ENCODE peak calls at places on chromosomes 12 and 14, in six cellular contexts. One of them, this sample, is unnamed.

GRCh38 chr12:3218150-3218845 is 141.1 kb downstream of the TSPAN9 start:
- DNase-seq in IMR-90: peak
- DNase-seq in K562: no peak
- DNase-seq in HepG2: no peak
- DNase-seq in GM12878: no peak
- DNase-seq in A549: no peak
- DNase-seq in this sample: peak

GRCh38 chr12:13002301-13003097 is 2.4 kb upstream of the HEBP1 start:
- DNase-seq in K562: no peak
- DNase-seq in GM12878: no peak
- DNase-seq in A549: no peak
- DNase-seq in IMR-90: peak
- DNase-seq in HepG2: no peak
- DNase-seq in this sample: no peak

GRCh38 chr12:46174061-46174662 is 94.7 kb downstream of the SLC38A1 start:
- DNase-seq in K562: no peak
- DNase-seq in A549: no peak
- DNase-seq in GM12878: peak
- DNase-seq in HepG2: no peak
- DNase-seq in IMR-90: no peak
- DNase-seq in this sample: no peak

GRCh38 chr14:93274055-93274806 is 58.6 kb downstream of the BTBD7 start:
- DNase-seq in GM12878: no peak
- DNase-seq in A549: no peak
- DNase-seq in HepG2: no peak
- DNase-seq in IMR-90: no peak
- DNase-seq in K562: no peak
- DNase-seq in this sample: no peak

GRCh38 chr12:115451785-115452736 is 768.1 kb upstream of the TBX3 start:
- DNase-seq in K562: peak
- DNase-seq in IMR-90: peak
- DNase-seq in GM12878: no peak
- DNase-seq in A549: no peak
- DNase-seq in HepG2: peak
- DNase-seq in this sample: peak

GRCh38 chr14:73452341-73453191 is 5.8 kb downstream of the NUMB start:
- DNase-seq in HepG2: no peak
- DNase-seq in IMR-90: peak
- DNase-seq in GM12878: no peak
- DNase-seq in A549: peak
- DNase-seq in K562: no peak
- DNase-seq in this sample: no peak

GRCh38 chr14:98957211-98958047 is 314.6 kb downstream of the BCL11B start:
- DNase-seq in IMR-90: no peak
- DNase-seq in GM12878: no peak
- DNase-seq in A549: peak
- DNase-seq in HepG2: no peak
- DNase-seq in K562: no peak
- DNase-seq in this sample: no peak

GRCh38 chr12:700061-700460 is 36.8 kb upstream of the NINJ2 start:
- DNase-seq in K562: no peak
- DNase-seq in IMR-90: no peak
- DNase-seq in HepG2: peak
- DNase-seq in GM12878: no peak
- DNase-seq in A549: no peak
- DNase-seq in this sample: no peak

GRCh38 chr12:66087365-66087943 is 43.1 kb downstream of the LLPH start:
- DNase-seq in A549: peak
- DNase-seq in GM12878: no peak
- DNase-seq in K562: peak
- DNase-seq in HepG2: peak
- DNase-seq in IMR-90: peak
- DNase-seq in this sample: peak

GRCh38 chr14:24430143-24430681 is 458 bp downstream of the KHNYN start:
- DNase-seq in IMR-90: peak
- DNase-seq in HepG2: peak
- DNase-seq in GM12878: no peak
- DNase-seq in A549: peak
- DNase-seq in K562: peak
- DNase-seq in this sample: peak

GRCh38 chr14:104293851-104294627 is 155.7 kb downstream of the KIF26A start:
- DNase-seq in IMR-90: no peak
- DNase-seq in HepG2: no peak
- DNase-seq in GM12878: no peak
- DNase-seq in A549: peak
- DNase-seq in K562: no peak
- DNase-seq in this sample: no peak

GRCh38 chr12:103731539-103731938 is 109.5 kb downstream of the NT5DC3 start:
- DNase-seq in GM12878: no peak
- DNase-seq in HepG2: no peak
- DNase-seq in IMR-90: no peak
- DNase-seq in A549: no peak
- DNase-seq in K562: no peak
- DNase-seq in this sample: no peak

GRCh38 chr14:65382586-65382985 is 29.9 kb upstream of the FUT8 start:
- DNase-seq in IMR-90: no peak
- DNase-seq in K562: no peak
- DNase-seq in A549: no peak
- DNase-seq in HepG2: no peak
- DNase-seq in GM12878: no peak
- DNase-seq in this sample: no peak

GRCh38 chr12:131063427-131063826 is 109.7 kb downstream of the ADGRD1 start:
- DNase-seq in GM12878: no peak
- DNase-seq in HepG2: no peak
- DNase-seq in A549: no peak
- DNase-seq in IMR-90: no peak
- DNase-seq in K562: no peak
- DNase-seq in this sample: no peak

GRCh38 chr14:40347675-40348074 is 915.4 kb upstream of the FBXO33 start:
- DNase-seq in K562: no peak
- DNase-seq in GM12878: no peak
- DNase-seq in A549: no peak
- DNase-seq in HepG2: no peak
- DNase-seq in IMR-90: no peak
- DNase-seq in this sample: no peak

GRCh38 chr12:11991604-11992003 is 79.1 kb upstream of the BCL2L14 start:
- DNase-seq in IMR-90: no peak
- DNase-seq in A549: no peak
- DNase-seq in GM12878: no peak
- DNase-seq in HepG2: no peak
- DNase-seq in K562: no peak
- DNase-seq in this sample: no peak

GRCh38 chr12:96215933-96216273 is 21.7 kb downstream of the ELK3 start:
- DNase-seq in IMR-90: no peak
- DNase-seq in HepG2: no peak
- DNase-seq in K562: no peak
- DNase-seq in GM12878: no peak
- DNase-seq in A549: no peak
- DNase-seq in this sample: no peak

GRCh38 chr14:54501423-54501822 is 8.3 kb upstream of the CGRRF1 start:
- DNase-seq in GM12878: no peak
- DNase-seq in K562: no peak
- DNase-seq in A549: no peak
- DNase-seq in HepG2: no peak
- DNase-seq in IMR-90: no peak
- DNase-seq in this sample: no peak

GRCh38 chr14:45262637-45263036 is 9.6 kb upstream of the MIS18BP1 start:
- DNase-seq in HepG2: no peak
- DNase-seq in GM12878: no peak
- DNase-seq in K562: no peak
- DNase-seq in IMR-90: no peak
- DNase-seq in A549: no peak
- DNase-seq in this sample: no peak

GRCh38 chr12:32918890-32919791 is 22.6 kb upstream of the PKP2 start:
- DNase-seq in IMR-90: peak
- DNase-seq in A549: peak
- DNase-seq in HepG2: peak
- DNase-seq in K562: peak
- DNase-seq in GM12878: no peak
- DNase-seq in this sample: peak

GRCh38 chr14:85222344-85222743 is 307.6 kb upstream of the FLRT2 start:
- DNase-seq in K562: no peak
- DNase-seq in A549: no peak
- DNase-seq in HepG2: no peak
- DNase-seq in GM12878: no peak
- DNase-seq in IMR-90: no peak
- DNase-seq in this sample: no peak

GRCh38 chr12:121917950-121918678 is at the start of gene CFAP251:
- DNase-seq in HepG2: no peak
- DNase-seq in IMR-90: peak
- DNase-seq in K562: no peak
- DNase-seq in GM12878: peak
- DNase-seq in A549: no peak
- DNase-seq in this sample: peak

GRCh38 chr12:42609605-42610004 is 20.1 kb upstream of the PRICKLE1 start:
- DNase-seq in A549: no peak
- DNase-seq in GM12878: no peak
- DNase-seq in HepG2: no peak
- DNase-seq in IMR-90: peak
- DNase-seq in K562: no peak
- DNase-seq in this sample: no peak

GRCh38 chr14:33184587-33184986 is 245.9 kb downstream of the NPAS3 start:
- DNase-seq in GM12878: no peak
- DNase-seq in HepG2: no peak
- DNase-seq in IMR-90: no peak
- DNase-seq in K562: no peak
- DNase-seq in A549: peak
- DNase-seq in this sample: no peak

GRCh38 chr12:75994069-75994740 is 37.4 kb downstream of the PHLDA1 start:
- DNase-seq in A549: no peak
- DNase-seq in IMR-90: no peak
- DNase-seq in K562: no peak
- DNase-seq in GM12878: no peak
- DNase-seq in HepG2: no peak
- DNase-seq in this sample: no peak

GRCh38 chr12:49369723-49370145 is 2.5 kb downstream of the SPATS2 start:
- DNase-seq in K562: peak
- DNase-seq in A549: peak
- DNase-seq in HepG2: peak
- DNase-seq in GM12878: peak
- DNase-seq in IMR-90: peak
- DNase-seq in this sample: peak

GRCh38 chr12:49367381-49368239 is at the start of gene SPATS2:
- DNase-seq in GM12878: no peak
- DNase-seq in K562: no peak
- DNase-seq in IMR-90: no peak
- DNase-seq in A549: peak
- DNase-seq in HepG2: no peak
- DNase-seq in this sample: no peak

GRCh38 chr12:49366652-49367380 is 446 bp upstream of the SPATS2 start:
- DNase-seq in HepG2: peak
- DNase-seq in IMR-90: peak
- DNase-seq in A549: peak
- DNase-seq in K562: peak
- DNase-seq in GM12878: peak
- DNase-seq in this sample: peak

GRCh38 chr12:49368240-49368600 is 958 bp downstream of the SPATS2 start:
- DNase-seq in GM12878: no peak
- DNase-seq in K562: no peak
- DNase-seq in HepG2: no peak
- DNase-seq in A549: no peak
- DNase-seq in IMR-90: no peak
- DNase-seq in this sample: no peak

DNA sequence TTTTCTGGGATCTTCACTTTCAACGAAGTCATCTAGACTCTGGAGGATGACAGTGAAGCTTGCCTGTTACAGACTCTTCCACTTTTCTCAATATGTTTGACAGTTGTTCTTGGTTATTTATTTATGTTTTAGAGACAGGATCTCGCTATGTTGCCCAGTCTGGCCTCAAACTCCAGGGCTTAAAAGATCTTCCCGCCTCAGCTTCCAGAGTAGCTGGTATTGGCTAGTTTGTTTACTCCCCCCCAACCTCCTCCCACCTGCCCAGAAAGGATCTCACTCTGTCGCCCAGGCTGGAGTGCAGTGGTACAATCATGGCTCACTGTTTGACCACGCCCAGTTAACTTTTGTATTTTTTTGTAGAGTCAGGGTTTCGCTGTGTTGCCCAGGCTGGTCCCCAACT is 3.3 kb downstream of the SPATS2 start:
- DNase-seq in IMR-90: no peak
- DNase-seq in A549: no peak
- DNase-seq in GM12878: no peak
- DNase-seq in K562: no peak
- DNase-seq in HepG2: no peak
- DNase-seq in this sample: no peak
- TF ChIP-seq BHLHE40 in IMR-90: no peak
- TF ChIP-seq BHLHE40 in A549: no peak
- TF ChIP-seq BHLHE40 in GM12878: no peak
- TF ChIP-seq BHLHE40 in K562: no peak
- TF ChIP-seq BHLHE40 in HepG2: no peak
- TF ChIP-seq BHLHE40 in this sample: no peak

GRCh38 chr12:27843714-27844245 is 63.7 kb upstream of the MANSC4 start:
- DNase-seq in K562: peak
- DNase-seq in GM12878: no peak
- DNase-seq in A549: no peak
- DNase-seq in IMR-90: peak
- DNase-seq in HepG2: peak
- DNase-seq in this sample: no peak
- TF ChIP-seq BHLHE40 in K562: peak
- TF ChIP-seq BHLHE40 in GM12878: no peak
- TF ChIP-seq BHLHE40 in A549: no peak
- TF ChIP-seq BHLHE40 in IMR-90: peak
- TF ChIP-seq BHLHE40 in HepG2: no peak
- TF ChIP-seq BHLHE40 in this sample: no peak

DNA sequence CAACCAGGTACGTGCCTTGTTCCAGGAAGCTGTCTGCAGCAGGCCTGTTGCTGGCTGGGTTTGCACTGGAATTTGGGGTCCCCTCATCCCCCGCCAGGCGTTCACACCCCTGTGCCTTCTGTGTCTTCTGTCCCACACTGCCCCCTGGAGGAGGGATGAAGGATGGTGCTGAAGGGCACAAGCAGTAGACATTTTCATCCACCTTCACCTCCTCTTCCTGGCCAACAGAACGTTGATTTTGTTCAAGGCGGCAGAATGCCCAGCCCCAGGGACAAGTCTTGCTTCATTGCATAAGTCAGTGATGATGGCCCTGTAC is 122.1 kb downstream of the CALM1 start:
- DNase-seq in HepG2: peak
- DNase-seq in IMR-90: peak
- DNase-seq in K562: peak
- DNase-seq in GM12878: no peak
- DNase-seq in A549: peak
- DNase-seq in this sample: peak
- TF ChIP-seq BHLHE40 in HepG2: no peak
- TF ChIP-seq BHLHE40 in IMR-90: no peak
- TF ChIP-seq BHLHE40 in K562: no peak
- TF ChIP-seq BHLHE40 in GM12878: no peak
- TF ChIP-seq BHLHE40 in A549: no peak
- TF ChIP-seq BHLHE40 in this sample: no peak

DNA sequence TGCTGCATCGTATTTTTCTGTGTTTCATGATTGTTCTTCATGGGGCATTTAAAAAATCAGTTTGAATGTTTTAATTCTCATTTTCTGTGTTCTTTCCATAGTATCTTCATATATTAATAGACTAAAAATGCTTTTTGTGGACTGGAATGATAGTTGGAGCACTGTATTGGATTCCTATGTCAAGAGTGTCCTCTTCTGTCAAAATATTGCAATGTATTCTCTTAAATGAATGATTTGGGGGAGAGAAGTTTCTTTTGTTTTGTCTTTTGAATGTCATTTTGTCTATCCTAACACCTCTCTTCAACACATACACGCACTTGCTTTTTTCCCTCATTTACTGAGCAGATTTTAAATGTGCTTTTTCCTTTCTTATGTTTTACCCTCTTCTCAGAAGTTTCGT is 4.7 kb upstream of the EIF2S3B start:
- DNase-seq in A549: peak
- DNase-seq in IMR-90: no peak
- DNase-seq in GM12878: no peak
- DNase-seq in HepG2: no peak
- DNase-seq in K562: no peak
- DNase-seq in this sample: no peak
- TF ChIP-seq BHLHE40 in A549: no peak
- TF ChIP-seq BHLHE40 in IMR-90: no peak
- TF ChIP-seq BHLHE40 in GM12878: no peak
- TF ChIP-seq BHLHE40 in HepG2: no peak
- TF ChIP-seq BHLHE40 in K562: no peak
- TF ChIP-seq BHLHE40 in this sample: no peak